ENCODE peak calls at places on chromosomes 16 and 17, in seven cellular contexts. P is left cardiac atrium, O is lower leg skin, L is H54, X is GM23248, Q is GM20000, S is HCT116. G is an unnamed sample.

GRCh38 chr16:80273635-80274538 is 266.9 kb upstream of the DYNLRB2 start:
- DNase-seq in P (no peak), O (no peak), L (no peak), X (peak), Q (no peak), S (no peak), G (peak)

GRCh38 chr16:70715113-70715711 is 29.4 kb upstream of the MTSS2 start:
- DNase-seq in P (peak), O (no peak), L (peak), X (peak), Q (no peak), S (no peak), G (peak)

GRCh38 chr16:14398014-14398717 is 231.9 kb downstream of the PARN start:
- DNase-seq in P (no peak), O (no peak), L (no peak), X (no peak), Q (no peak), S (no peak), G (no peak)

GRCh38 chr16:54458923-54459322 is 172.3 kb upstream of the IRX3 start:
- DNase-seq in P (no peak), O (no peak), L (no peak), X (no peak), Q (no peak), S (no peak), G (no peak)

GRCh38 chr16:11439790-11440656 is 94.8 kb downstream of the RMI2 start:
- DNase-seq in P (no peak), O (no peak), L (no peak), X (no peak), Q (no peak), S (no peak), G (no peak)

GRCh38 chr17:72173475-72174116 is 52.8 kb downstream of the SOX9 start:
- DNase-seq in P (no peak), O (no peak), L (no peak), X (no peak), Q (no peak), S (no peak), G (no peak)

GRCh38 chr16:28003021-28003865 is 60.3 kb downstream of the GSG1L start:
- DNase-seq in P (no peak), O (no peak), L (no peak), X (no peak), Q (no peak), S (no peak), G (no peak)

GRCh38 chr17:82330322-82331239 is 3.0 kb downstream of the SECTM1 start:
- DNase-seq in P (peak), O (no peak), L (peak), X (peak), Q (no peak), S (no peak), G (peak)

GRCh38 chr17:77528516-77529327 is 388.0 kb downstream of the SEC14L1 start:
- DNase-seq in P (no peak), O (no peak), L (no peak), X (no peak), Q (no peak), S (no peak), G (no peak)

GRCh38 chr16:54847207-54847606 is 83.5 kb upstream of the IRX5 start:
- DNase-seq in P (no peak), O (peak), L (no peak), X (peak), Q (no peak), S (no peak), G (no peak)

GRCh38 chr16:23615805-23616204 is 19.7 kb upstream of the NDUFAB1 start:
- DNase-seq in P (no peak), O (no peak), L (no peak), X (no peak), Q (no peak), S (no peak), G (no peak)

GRCh38 chr16:22923491-22923890 is 109.5 kb downstream of the HS3ST2 start:
- DNase-seq in P (no peak), O (no peak), L (no peak), X (no peak), Q (no peak), S (no peak), G (no peak)

GRCh38 chr17:73546770-73547345 is 97.4 kb downstream of the SDK2 start:
- DNase-seq in P (no peak), O (peak), L (no peak), X (peak), Q (peak), S (peak), G (no peak)

GRCh38 chr17:15444805-15445204 is 22.6 kb downstream of the CDRT4 start:
- DNase-seq in P (no peak), O (no peak), L (no peak), X (peak), Q (no peak), S (no peak), G (no peak)

GRCh38 chr17:42311240-42312034 is 23.1 kb downstream of the STAT5A start:
- DNase-seq in P (peak), O (peak), L (no peak), X (peak), Q (no peak), S (no peak), G (peak)

GRCh38 chr16:57383276-57384247 is 11.3 kb downstream of the CX3CL1 start:
- DNase-seq in P (no peak), O (no peak), L (no peak), X (peak), Q (no peak), S (no peak), G (no peak)

GRCh38 chr16:88331989-88332920 is 50.5 kb upstream of the ZNF469 start:
- DNase-seq in P (peak), O (peak), L (peak), X (peak), Q (no peak), S (peak), G (peak)

GRCh38 chr16:31354394-31355291 is at the start of gene ITGAX:
- DNase-seq in P (peak), O (peak), L (peak), X (peak), Q (peak), S (no peak), G (peak)

GRCh38 chr16:30368122-30368791 is 2.0 kb downstream of the TBC1D10B start:
- DNase-seq in P (peak), O (no peak), L (peak), X (peak), Q (no peak), S (no peak), G (no peak)

GRCh38 chr16:87126403-87127025 is 190.7 kb downstream of the C16orf95 start:
- DNase-seq in P (no peak), O (no peak), L (no peak), X (no peak), Q (no peak), S (no peak), G (no peak)

GRCh38 chr17:71024172-71024571 is 854.8 kb downstream of the KCNJ2 start:
- DNase-seq in P (no peak), O (no peak), L (no peak), X (no peak), Q (no peak), S (no peak), G (no peak)

GRCh38 chr17:57349533-57350227 is 93.4 kb downstream of the MSI2 start:
- DNase-seq in P (no peak), O (no peak), L (no peak), X (no peak), Q (no peak), S (no peak), G (no peak)

GRCh38 chr17:43917348-43918025 is 10.2 kb upstream of the MPP2 start:
- DNase-seq in P (peak), O (no peak), L (no peak), X (peak), Q (peak), S (no peak), G (no peak)

GRCh38 chr16:65538945-65539344 is 417.1 kb upstream of the CDH11 start:
- DNase-seq in P (no peak), O (no peak), L (no peak), X (peak), Q (no peak), S (no peak), G (no peak)

GRCh38 chr17:76270127-76270592 is 5.0 kb downstream of the UBALD2 start:
- DNase-seq in P (no peak), O (no peak), L (no peak), X (no peak), Q (peak), S (no peak), G (no peak)

GRCh38 chr17:57289130-57289529 is 32.8 kb downstream of the MSI2 start:
- DNase-seq in P (no peak), O (no peak), L (no peak), X (peak), Q (no peak), S (no peak), G (no peak)

GRCh38 chr17:58865301-58865700 is 109.6 kb downstream of the PPM1E start:
- DNase-seq in P (no peak), O (no peak), L (no peak), X (no peak), Q (no peak), S (no peak), G (no peak)

GRCh38 chr16:4537376-4538066 is 1.1 kb downstream of the CDIP1 start:
- DNase-seq in P (peak), O (peak), L (no peak), X (peak), Q (no peak), S (no peak), G (no peak)

GRCh38 chr17:5438716-5439445 is at the start of gene C1QBP:
- DNase-seq in P (peak), O (peak), L (peak), X (peak), Q (peak), S (peak), G (peak)

GRCh38 chr17:3963214-3964201 is 729 bp downstream of the ATP2A3 start:
- DNase-seq in P (no peak), O (no peak), L (no peak), X (no peak), Q (peak), S (no peak), G (no peak)

GRCh38 chr16:89422905-89423630 is 67.3 kb downstream of the ANKRD11 start:
- DNase-seq in P (peak), O (no peak), L (peak), X (peak), Q (peak), S (no peak), G (no peak)